ENCODE peak calls at places on chromosomes 3 and 15, in six cellular contexts. R is foreskin fibroblast, T is dorsolateral prefrontal cortex, Z is neural crest cell, V is suprapubic skin, Y is AG09319. D is an unnamed sample.

GRCh38 chr3:131025500-131025899 is 1.1 kb downstream of the ASTE1 start:
- DNase-seq in R (no peak), V (no peak), Y (no peak), Z (no peak), T (no peak), D (no peak)

GRCh38 chr3:155991291-155991690 is 120.8 kb downstream of the GMPS start:
- DNase-seq in Y (no peak), R (no peak), T (no peak), Z (no peak), V (no peak), D (no peak)

GRCh38 chr3:30553641-30554316 is 52.6 kb upstream of the TGFBR2 start:
- DNase-seq in T (no peak), Z (no peak), V (no peak), R (peak; percentile 68), Y (no peak), D (no peak)

GRCh38 chr3:94524102-94524922 is 461.5 kb downstream of the NSUN3 start:
- DNase-seq in R (no peak), T (no peak), V (no peak), Y (no peak), Z (no peak), D (no peak)

GRCh38 chr3:59412506-59412905 is 362.7 kb upstream of the CFAP20DC start:
- DNase-seq in Z (no peak), R (no peak), T (no peak), V (no peak), Y (no peak), D (no peak)

GRCh38 chr3:120153294-120153693 is 59.0 kb upstream of the GSK3B start:
- DNase-seq in Z (no peak), V (no peak), Y (peak; percentile 66), R (peak; percentile 91), T (no peak), D (no peak)

GRCh38 chr3:129448187-129448895 is 8.3 kb downstream of the IFT122 start:
- DNase-seq in Y (no peak), Z (no peak), R (no peak), V (no peak), T (no peak), D (no peak)

GRCh38 chr3:100868894-100869293 is 124.3 kb downstream of the ABI3BP start:
- DNase-seq in Y (no peak), T (no peak), Z (no peak), V (no peak), R (no peak), D (no peak)

GRCh38 chr3:134342269-134342668 is 32.0 kb downstream of the AMOTL2 start:
- DNase-seq in Y (no peak), R (no peak), T (no peak), V (no peak), Z (no peak), D (no peak)

GRCh38 chr15:74780983-74781672 is 752 bp upstream of the CSK start:
- DNase-seq in V (no peak), T (no peak), Y (no peak), R (peak; percentile 72), Z (no peak), D (no peak)

GRCh38 chr15:60555814-60556213 is 76.9 kb upstream of the ICE2 start:
- DNase-seq in Y (no peak), V (no peak), R (no peak), Z (no peak), T (no peak), D (no peak)

GRCh38 chr3:142664311-142664710 is 59.5 kb upstream of the TRPC1 start:
- DNase-seq in Y (no peak), T (no peak), Z (no peak), R (no peak), V (no peak), D (no peak)

GRCh38 chr15:94206463-94207167 is 24.7 kb upstream of the MCTP2 start:
- DNase-seq in T (no peak), R (peak; percentile 6), Y (peak; percentile 24), V (no peak), Z (no peak), D (no peak)

GRCh38 chr3:157204431-157204830 is 44.5 kb upstream of the CCNL1 start:
- DNase-seq in R (peak; percentile 74), Z (no peak), T (no peak), Y (peak; percentile 52), V (no peak), D (no peak)

GRCh38 chr3:162487138-162487537 is 990.5 kb downstream of the OTOL1 start:
- DNase-seq in Z (no peak), R (peak; percentile 6), V (no peak), Y (no peak), T (no peak), D (no peak)

GRCh38 chr15:50355980-50356379 is 982 bp upstream of the GABPB1 start:
- DNase-seq in T (no peak), R (peak; percentile 23), Z (no peak), V (no peak), Y (no peak), D (no peak)

GRCh38 chr3:23739536-23739935 is 66.2 kb upstream of the UBE2E1 start:
- DNase-seq in V (no peak), R (peak; percentile 77), Y (no peak), T (no peak), Z (no peak), D (no peak)

GRCh38 chr3:23741403-23741706 is 64.4 kb upstream of the UBE2E1 start:
- DNase-seq in V (no peak), Z (no peak), T (no peak), R (no peak), Y (no peak), D (no peak)

GRCh38 chr3:23746473-23746872 is 59.3 kb upstream of the UBE2E1 start:
- DNase-seq in V (no peak), R (no peak), Y (no peak), Z (no peak), T (no peak), D (no peak)

GRCh38 chr3:23740517-23741402 is 65.0 kb upstream of the UBE2E1 start:
- DNase-seq in V (no peak), T (no peak), R (peak; percentile 43), Z (no peak), Y (no peak), D (no peak)

DNA sequence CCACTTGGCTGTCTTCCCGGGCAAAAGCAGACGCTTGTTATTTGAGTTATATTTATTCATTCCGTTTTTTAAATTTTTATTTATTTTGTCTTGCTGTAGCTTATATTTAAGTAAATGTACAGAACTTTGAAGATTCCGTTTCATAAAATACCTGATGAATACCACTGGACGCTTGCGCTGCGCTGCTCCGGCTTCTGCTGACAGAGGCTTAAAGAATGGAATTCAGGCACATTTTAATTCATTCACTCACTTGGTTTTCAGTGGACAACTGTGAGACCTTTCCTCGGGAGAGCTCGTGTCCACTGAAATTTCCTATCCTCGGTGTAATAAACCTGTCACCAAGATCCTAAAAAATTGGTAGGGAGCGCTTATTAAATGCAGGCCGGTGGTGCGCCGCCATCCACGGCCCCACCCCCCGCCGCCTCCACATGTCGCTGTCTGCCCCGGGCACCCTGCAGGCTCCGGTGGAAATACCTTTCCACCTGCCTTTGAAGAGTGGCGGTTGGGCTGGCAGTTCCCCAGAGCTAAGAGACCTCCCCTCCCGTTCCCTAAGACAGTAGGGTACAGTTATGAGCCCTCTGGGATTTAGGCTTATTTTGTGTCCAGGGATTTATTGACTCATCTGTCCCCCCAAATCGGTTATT is 62.5 kb upstream of the UBE2E1 start:
- DNase-seq in Y (no peak), Z (no peak), V (no peak), T (no peak), R (no peak), D (no peak)
- TF ChIP-seq CTCF in Y (no peak), Z (peak; percentile 45), V (no peak), T (no peak), R (no peak), D (no peak)

DNA sequence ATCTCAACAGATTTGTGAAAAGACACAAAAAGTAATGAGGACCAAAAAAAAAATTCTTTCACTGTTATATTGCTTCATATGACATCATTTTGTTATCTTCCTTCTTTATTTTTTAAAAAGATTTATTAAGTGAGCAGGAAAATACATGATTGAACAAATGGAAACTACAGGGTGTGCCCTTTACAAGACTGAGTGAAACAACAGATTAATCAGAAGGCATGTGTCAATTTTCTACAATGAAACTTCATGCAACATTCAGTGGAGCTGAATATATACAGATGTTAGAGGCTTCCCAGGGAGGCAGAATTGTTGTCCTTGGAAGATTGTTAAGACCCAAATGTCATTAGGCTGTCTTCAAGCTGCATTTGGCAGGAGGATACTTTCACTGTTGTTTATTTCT is 28.4 kb upstream of the SLC2A2 start:
- DNase-seq in Z (no peak), R (peak; percentile 8), V (no peak), Y (no peak), T (no peak), D (no peak)
- TF ChIP-seq CTCF in Z (no peak), R (no peak), V (no peak), Y (no peak), T (no peak), D (no peak)

GRCh38 chr3:149559525-149559924 is 85.0 kb downstream of the TM4SF4 start:
- DNase-seq in Y (no peak), Z (no peak), V (no peak), T (no peak), R (no peak), D (no peak)

GRCh38 chr3:149559989-149560388 is 85.5 kb downstream of the TM4SF4 start:
- DNase-seq in Z (no peak), V (no peak), T (no peak), R (peak; percentile 63), Y (no peak), D (no peak)

GRCh38 chr3:149566296-149566945 is 91.4 kb downstream of the WWTR1 start:
- DNase-seq in T (no peak), Y (no peak), Z (no peak), R (peak; percentile 70), V (no peak), D (no peak)

GRCh38 chr3:149564079-149564478 is 89.6 kb downstream of the TM4SF4 start:
- DNase-seq in Z (no peak), R (no peak), T (no peak), Y (no peak), V (no peak), D (no peak)

GRCh38 chr3:149563114-149563513 is 88.6 kb downstream of the TM4SF4 start:
- DNase-seq in R (no peak), Y (no peak), V (no peak), Z (no peak), T (no peak), D (no peak)
- TF ChIP-seq CTCF in R (no peak), Y (no peak), V (no peak), Z (no peak), T (no peak), D (no peak)

GRCh38 chr3:45321607-45322391 is 66.6 kb upstream of the LARS2 start:
- DNase-seq in Y (no peak), V (no peak), Z (no peak), T (no peak), R (no peak), D (no peak)
- TF ChIP-seq CTCF in Y (no peak), V (no peak), Z (no peak), T (no peak), R (no peak), D (no peak)

GRCh38 chr15:82306791-82307713 is 42.2 kb downstream of the GOLGA6L10 start:
- DNase-seq in T (no peak), Y (no peak), Z (no peak), V (peak; percentile 22), R (no peak), D (no peak)
- TF ChIP-seq CTCF in T (no peak), Y (no peak), Z (no peak), V (no peak), R (no peak), D (no peak)

D was measured in D721Med.